ENCODE peak calls at places on chromosome 1, in five cellular contexts. X, Y, I, O and B are unnamed samples.

GRCh38 chr1:244012232-244012631 is 38.9 kb upstream of the ZBTB18 start:
- DNase-seq in X (no peak), Y (peak; percentile 88), I (no peak), O (no peak), B (no peak)

GRCh38 chr1:97743129-97743528 is 177.7 kb downstream of the DPYD start:
- DNase-seq in X (no peak), Y (no peak), I (no peak), O (no peak), B (no peak)

GRCh38 chr1:2554621-2555387 is 1.4 kb upstream of the TNFRSF14 start:
- DNase-seq in X (no peak), Y (no peak), I (no peak), O (no peak), B (no peak)

GRCh38 chr1:10032590-10033358 is at the start of gene UBE4B:
- DNase-seq in X (peak; percentile 94), Y (peak; percentile 97), I (peak; percentile 99), O (peak; percentile 84), B (peak; percentile 96)

GRCh38 chr1:173318788-173319187 is 111.7 kb upstream of the TNFSF4 start:
- DNase-seq in X (no peak), Y (no peak), I (no peak), O (no peak), B (no peak)

GRCh38 chr1:198880818-198881597 is 242.2 kb downstream of the PTPRC start:
- DNase-seq in X (no peak), Y (peak; percentile 96), I (no peak), O (peak; percentile 90), B (no peak)

GRCh38 chr1:203519053-203519770 is 25.3 kb downstream of the OPTC start:
- DNase-seq in X (no peak), Y (peak; percentile 81), I (no peak), O (no peak), B (no peak)

GRCh38 chr1:221015159-221015558 is 135.9 kb downstream of the HLX start:
- DNase-seq in X (no peak), Y (peak; percentile 9), I (no peak), O (no peak), B (no peak)

GRCh38 chr1:11045428-11046269 is 1.4 kb downstream of the MASP2 start:
- DNase-seq in X (no peak), Y (no peak), I (no peak), O (no peak), B (no peak)

GRCh38 chr1:161367684-161368398 is at the start of gene CFAP126:
- DNase-seq in X (no peak), Y (peak; percentile 77), I (peak; percentile 35), O (peak; percentile 35), B (peak; percentile 48)

GRCh38 chr1:70966018-70966638 is 81.5 kb downstream of the PTGER3 start:
- DNase-seq in X (no peak), Y (no peak), I (no peak), O (no peak), B (no peak)